ENCODE peak calls at places on chromosomes 6 and 20, in four cellular contexts. S, Z, K and W are unnamed samples.

GRCh38 chr6:122701666-122702065 is 77.8 kb upstream of the FABP7 start:
- DNase-seq in S (no peak), K (no peak), Z (no peak), W (no peak)

GRCh38 chr20:23034721-23035671 is at the start of gene SSTR4:
- DNase-seq in Z (peak), S (no peak), K (no peak), W (no peak)

GRCh38 chr6:4370066-4370465 is 234.7 kb upstream of the ECI2 start:
- DNase-seq in S (no peak), Z (no peak), K (peak), W (no peak)

GRCh38 chr20:35004749-35005462 is 49.2 kb downstream of the MYH7B start:
- DNase-seq in K (no peak), S (peak), Z (no peak), W (peak)

GRCh38 chr20:41927655-41928054 is 309.5 kb upstream of the CHD6 start:
- DNase-seq in Z (no peak), S (no peak), K (no peak), W (no peak)

GRCh38 chr20:36833275-36834020 is 42.5 kb upstream of the TLDC2 start:
- DNase-seq in Z (peak), S (no peak), K (no peak), W (no peak)

GRCh38 chr6:141526985-141527384 is 605.7 kb upstream of the GJE1 start:
- DNase-seq in S (no peak), Z (no peak), K (no peak), W (no peak)

GRCh38 chr6:160831751-160832150 is 129.7 kb downstream of the PLG start:
- DNase-seq in K (no peak), S (no peak), Z (peak), W (no peak)

GRCh38 chr6:12431023-12431422 is 140.9 kb downstream of the EDN1 start:
- DNase-seq in S (no peak), Z (no peak), K (no peak), W (no peak)

GRCh38 chr6:97198181-97198580 is 84.8 kb downstream of the MMS22L start:
- DNase-seq in K (peak), Z (no peak), S (no peak), W (no peak)

GRCh38 chr6:166395351-166395750 is 12.6 kb upstream of the MPC1 start:
- DNase-seq in Z (no peak), S (no peak), K (no peak), W (no peak)

GRCh38 chr6:48426636-48427035 is 315.6 kb upstream of the PTCHD4 start:
- DNase-seq in K (peak), Z (no peak), S (no peak), W (no peak)

GRCh38 chr6:29494131-29494530 is 6.4 kb upstream of the MAS1L start:
- DNase-seq in S (no peak), K (no peak), Z (no peak), W (no peak)

GRCh38 chr6:26538572-26538902 is 371 bp downstream of the HMGN4 start:
- DNase-seq in K (no peak), Z (no peak), S (no peak), W (no peak)

GRCh38 chr20:40812415-40813212 is 123.6 kb upstream of the MAFB start:
- DNase-seq in K (no peak), S (no peak), Z (no peak), W (no peak)

GRCh38 chr20:8524716-8525343 is 392.8 kb downstream of the PLCB1 start:
- DNase-seq in Z (no peak), S (no peak), K (no peak), W (no peak)

GRCh38 chr20:1880529-1881239 is 14.5 kb upstream of the SIRPA start:
- DNase-seq in K (no peak), Z (no peak), S (no peak), W (no peak)

GRCh38 chr20:24470782-24471582 is 1.6 kb downstream of the SYNDIG1 start:
- DNase-seq in K (no peak), Z (peak), S (no peak), W (no peak)

GRCh38 chr20:53957421-53958172 is 112.8 kb downstream of the BCAS1 start:
- DNase-seq in S (no peak), K (peak), Z (no peak), W (no peak)

GRCh38 chr6:165059032-165059431 is 250.4 kb downstream of the C6orf118 start:
- DNase-seq in K (no peak), Z (no peak), S (no peak), W (no peak)

GRCh38 chr6:161195418-161195817 is 78.4 kb downstream of the AGPAT4 start:
- DNase-seq in K (no peak), Z (no peak), S (no peak), W (no peak)

GRCh38 chr6:25136879-25137278 is 142.3 kb upstream of the CARMIL1 start:
- DNase-seq in Z (no peak), K (no peak), S (no peak), W (no peak)

GRCh38 chr6:93644611-93645010 is 225.3 kb upstream of the EPHA7 start:
- DNase-seq in Z (no peak), K (peak), S (no peak), W (no peak)

GRCh38 chr6:14035448-14035847 is 82.1 kb upstream of the CD83 start:
- DNase-seq in S (no peak), K (peak), Z (no peak), W (no peak)

GRCh38 chr6:28888097-28888496 is 35.7 kb downstream of the TRIM27 start:
- DNase-seq in S (no peak), K (no peak), Z (no peak), W (no peak)

GRCh38 chr6:123022980-123023379 is 26.9 kb downstream of the CLVS2 start:
- DNase-seq in K (peak), S (no peak), Z (peak), W (no peak)

GRCh38 chr6:160221423-160221822 is 37.2 kb downstream of the SLC22A2 start:
- DNase-seq in Z (no peak), S (no peak), K (no peak), W (no peak)

GRCh38 chr20:38270869-38271608 is 10.5 kb upstream of the KIAA1755 start:
- DNase-seq in S (peak), Z (no peak), K (peak), W (peak)

GRCh38 chr6:136411028-136411329 is 121.3 kb upstream of the BCLAF1 start:
- DNase-seq in K (no peak), Z (no peak), S (no peak), W (no peak)

GRCh38 chr6:40543776-40544175 is 43.4 kb downstream of the LRFN2 start:
- DNase-seq in K (no peak), S (no peak), Z (no peak), W (no peak)

GRCh38 chr6:138499303-138499991 is at the start of gene NHSL1:
- DNase-seq in K (peak), Z (peak), S (no peak), W (no peak)

GRCh38 chr20:4828830-4829493 is 107.3 kb downstream of the PRND start:
- DNase-seq in S (peak), Z (no peak), K (no peak), W (no peak)

GRCh38 chr6:124963416-124964083 is 1.3 kb downstream of the RNF217 start:
- DNase-seq in Z (no peak), S (no peak), K (peak), W (no peak)

GRCh38 chr6:20024316-20024673 is 187.1 kb downstream of the ID4 start:
- DNase-seq in K (no peak), S (no peak), Z (no peak), W (no peak)

GRCh38 chr6:108562503-108562993 is 1.8 kb downstream of the FOXO3 start:
- DNase-seq in K (peak), S (peak), Z (peak), W (peak)

GRCh38 chr6:58290177-58290576 is 972.7 kb downstream of the PRIM2 start:
- DNase-seq in Z (no peak), K (no peak), S (no peak), W (no peak)

GRCh38 chr6:30601436-30601814 is 15.6 kb downstream of the PPP1R10 start:
- DNase-seq in K (no peak), S (no peak), Z (no peak), W (no peak)